ENCODE peak calls at places on chromosomes 13 and 19, in seven cellular contexts. M is kidney epithelial cell, T is mammary epithelial cell, D is A549, U is psoas muscle, L is Peyer's patch, Y is breast epithelium. K is an unnamed sample.

GRCh38 chr19:47130120-47130588 is 481 bp upstream of the SAE1 start:
- DNase-seq in M (no peak), T (no peak), D (no peak), U (no peak), L (no peak), Y (no peak), K (no peak)

GRCh38 chr13:20359335-20359734 is 127.2 kb upstream of the GJB6 start:
- DNase-seq in M (peak), T (peak), D (peak), U (no peak), L (no peak), Y (no peak), K (peak)

GRCh38 chr13:42384265-42384664 is 112.3 kb downstream of the AKAP11 start:
- DNase-seq in M (no peak), T (peak), D (no peak), U (no peak), L (no peak), Y (no peak), K (no peak)

GRCh38 chr19:45547965-45548609 is 36.5 kb downstream of the OPA3 start:
- DNase-seq in M (no peak), T (peak), D (peak), U (no peak), L (peak), Y (peak), K (no peak)

GRCh38 chr19:17874423-17875135 is 2.8 kb downstream of the SLC5A5 start:
- DNase-seq in M (no peak), T (no peak), D (no peak), U (no peak), L (no peak), Y (no peak), K (no peak)

GRCh38 chr13:31749929-31750328 is 10.6 kb downstream of the RXFP2 start:
- DNase-seq in M (peak), T (peak), D (no peak), U (no peak), L (no peak), Y (no peak), K (peak)

GRCh38 chr13:49840667-49841066 is 48.2 kb upstream of the KPNA3 start:
- DNase-seq in M (no peak), T (no peak), D (no peak), U (no peak), L (no peak), Y (no peak), K (no peak)

GRCh38 chr13:73417012-73417615 is 358.3 kb downstream of the KLF5 start:
- DNase-seq in M (no peak), T (no peak), D (peak), U (no peak), L (no peak), Y (no peak), K (no peak)

GRCh38 chr19:31502536-31503170 is 153.4 kb upstream of the TSHZ3 start:
- DNase-seq in M (no peak), T (no peak), D (no peak), U (no peak), L (no peak), Y (no peak), K (no peak)

GRCh38 chr13:46492946-46493345 is 60.0 kb upstream of the LRCH1 start:
- DNase-seq in M (no peak), T (peak), D (peak), U (no peak), L (no peak), Y (no peak), K (peak)

GRCh38 chr13:113669231-113669870 is 2.3 kb downstream of the GRK1 start:
- DNase-seq in M (no peak), T (no peak), D (no peak), U (no peak), L (peak), Y (no peak), K (no peak)

GRCh38 chr13:112741185-112741755 is 51.4 kb downstream of the ATP11A start:
- DNase-seq in M (no peak), T (no peak), D (no peak), U (no peak), L (peak), Y (no peak), K (no peak)

GRCh38 chr13:49638416-49639072 is 10.2 kb downstream of the ARL11 start:
- DNase-seq in M (no peak), T (peak), D (no peak), U (no peak), L (no peak), Y (no peak), K (no peak)

GRCh38 chr19:7417671-7418324 is 69.1 kb downstream of the ARHGEF18 start:
- DNase-seq in M (no peak), T (no peak), D (no peak), U (no peak), L (no peak), Y (no peak), K (no peak)

GRCh38 chr19:5961969-5962945 is 15.7 kb downstream of the RANBP3 start:
- DNase-seq in M (no peak), T (no peak), D (no peak), U (no peak), L (peak), Y (peak), K (no peak)

GRCh38 chr19:55495646-55496349 is 7.6 kb downstream of the SSC5D start:
- DNase-seq in M (no peak), T (no peak), D (no peak), U (no peak), L (no peak), Y (no peak), K (no peak)

GRCh38 chr19:5447700-5448311 is 7.4 kb upstream of the ZNRF4 start:
- DNase-seq in M (no peak), T (no peak), D (no peak), U (no peak), L (no peak), Y (no peak), K (no peak)

GRCh38 chr19:13097331-13098258 is 5.1 kb downstream of the LYL1 start:
- DNase-seq in M (no peak), T (no peak), D (no peak), U (peak), L (no peak), Y (no peak), K (no peak)

GRCh38 chr19:1512671-1513491 is at the start of gene ADAMTSL5:
- DNase-seq in M (no peak), T (peak), D (peak), U (peak), L (peak), Y (no peak), K (no peak)
- TF ChIP-seq CTCF in M (no peak), T (no peak), D (peak), U (no peak), L (peak), Y (no peak), K (no peak)

GRCh38 chr13:107450931-107451330 is 764.4 kb downstream of the LIG4 start:
- DNase-seq in M (peak), T (no peak), D (no peak), U (peak), L (no peak), Y (no peak), K (peak)
- H3K4me3 ChIP-seq in M (no peak), T (no peak), D (no peak), U (no peak), L (no peak), Y (no peak), K (no peak)

GRCh38 chr13:24627090-24627714 is 53.0 kb upstream of the ATP12A start:
- DNase-seq in M (no peak), T (no peak), D (peak), U (no peak), L (peak), Y (no peak), K (no peak)
- TF ChIP-seq CTCF in M (peak), T (peak), D (peak), U (no peak), L (peak), Y (peak), K (peak)

GRCh38 chr13:27956576-27957300 is 12.4 kb downstream of the CDX2 start:
- DNase-seq in M (no peak), T (no peak), D (no peak), U (no peak), L (no peak), Y (no peak), K (no peak)

GRCh38 chr13:27954406-27954851 is 14.7 kb downstream of the CDX2 start:
- DNase-seq in M (no peak), T (no peak), D (peak), U (no peak), L (peak), Y (no peak), K (no peak)

GRCh38 chr13:27953671-27954405 is 15.3 kb downstream of the CDX2 start:
- DNase-seq in M (no peak), T (peak), D (peak), U (peak), L (peak), Y (peak), K (peak)

GRCh38 chr13:27955192-27955591 is 13.9 kb downstream of the CDX2 start:
- DNase-seq in M (no peak), T (no peak), D (no peak), U (no peak), L (no peak), Y (no peak), K (no peak)

GRCh38 chr13:27952931-27953670 is 16.0 kb downstream of the CDX2 start:
- DNase-seq in M (no peak), T (no peak), D (no peak), U (no peak), L (peak), Y (no peak), K (no peak)
- H3K4me3 ChIP-seq in M (no peak), T (no peak), D (peak), U (peak), L (peak), Y (peak), K (peak)

GRCh38 chr19:38073806-38074685 is 150.0 kb downstream of the DPF1 start:
- DNase-seq in M (no peak), T (no peak), D (no peak), U (no peak), L (peak), Y (no peak), K (no peak)
- TF ChIP-seq CTCF in M (no peak), T (no peak), D (no peak), U (no peak), L (peak), Y (no peak), K (no peak)

DNA sequence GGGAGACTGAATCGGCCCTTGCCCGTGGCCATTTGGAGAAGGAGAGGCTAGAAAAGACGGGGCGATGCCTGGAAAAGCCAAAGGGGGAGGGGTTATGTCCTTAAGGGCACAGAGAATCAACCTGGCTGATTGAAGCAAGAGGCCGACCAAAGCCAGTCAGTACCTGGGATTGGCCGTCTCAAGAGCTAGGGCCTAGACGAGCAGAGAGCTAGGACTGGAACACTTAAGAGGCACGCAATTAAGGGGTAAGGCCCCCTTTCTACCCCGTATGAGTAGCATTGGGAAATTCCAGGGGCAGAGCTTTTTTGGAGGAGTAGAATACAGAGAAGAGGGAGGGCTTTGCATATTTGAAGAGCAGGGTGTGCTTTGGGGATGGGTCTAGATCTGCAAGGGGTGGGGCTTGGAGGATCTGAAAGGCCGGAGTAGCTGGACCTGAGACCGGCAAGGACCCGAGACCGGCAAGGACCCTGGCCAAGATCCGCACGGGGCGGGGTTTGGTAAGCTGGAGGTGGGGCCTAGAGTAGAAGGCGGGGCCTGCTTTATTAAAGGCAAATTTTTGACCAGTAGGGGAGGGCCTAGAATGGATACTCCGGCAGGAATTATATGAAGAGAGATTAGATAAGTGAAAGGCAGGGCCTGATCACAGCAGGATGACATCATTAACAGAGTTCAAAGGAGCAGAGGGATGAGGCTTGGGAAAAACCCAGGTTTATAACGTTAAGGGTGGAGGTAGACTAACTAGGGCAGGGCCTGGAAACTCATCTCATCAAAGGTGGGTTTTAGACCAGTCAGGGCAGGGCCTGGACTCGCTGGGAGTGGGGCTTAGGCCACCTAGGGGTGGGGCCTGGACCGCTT is 10.7 kb upstream of the CACNG6 start:
- DNase-seq in M (no peak), T (peak), D (peak), U (peak), L (no peak), Y (no peak), K (no peak)
- H3K4me3 ChIP-seq in M (no peak), T (no peak), D (peak), U (peak), L (peak), Y (peak), K (peak)

GRCh38 chr13:81078048-81078447 is 737.1 kb upstream of the SPRY2 start:
- DNase-seq in M (no peak), T (peak), D (no peak), U (no peak), L (no peak), Y (no peak), K (no peak)
- TF ChIP-seq CTCF in M (no peak), T (no peak), D (no peak), U (no peak), L (no peak), Y (no peak), K (no peak)

GRCh38 chr19:10233946-10234345 is 2.8 kb upstream of the S1PR2 start:
- DNase-seq in M (no peak), T (no peak), D (no peak), U (no peak), L (no peak), Y (no peak), K (no peak)

GRCh38 chr19:10230904-10231623 is at the start of gene S1PR2:
- DNase-seq in M (no peak), T (peak), D (peak), U (peak), L (peak), Y (peak), K (no peak)

GRCh38 chr19:10228925-10229324 is 2.2 kb downstream of the S1PR2 start:
- DNase-seq in M (no peak), T (no peak), D (peak), U (no peak), L (no peak), Y (no peak), K (no peak)

GRCh38 chr19:10230155-10230903 is 802 bp downstream of the S1PR2 start:
- DNase-seq in M (no peak), T (no peak), D (no peak), U (peak), L (no peak), Y (peak), K (no peak)

DNA sequence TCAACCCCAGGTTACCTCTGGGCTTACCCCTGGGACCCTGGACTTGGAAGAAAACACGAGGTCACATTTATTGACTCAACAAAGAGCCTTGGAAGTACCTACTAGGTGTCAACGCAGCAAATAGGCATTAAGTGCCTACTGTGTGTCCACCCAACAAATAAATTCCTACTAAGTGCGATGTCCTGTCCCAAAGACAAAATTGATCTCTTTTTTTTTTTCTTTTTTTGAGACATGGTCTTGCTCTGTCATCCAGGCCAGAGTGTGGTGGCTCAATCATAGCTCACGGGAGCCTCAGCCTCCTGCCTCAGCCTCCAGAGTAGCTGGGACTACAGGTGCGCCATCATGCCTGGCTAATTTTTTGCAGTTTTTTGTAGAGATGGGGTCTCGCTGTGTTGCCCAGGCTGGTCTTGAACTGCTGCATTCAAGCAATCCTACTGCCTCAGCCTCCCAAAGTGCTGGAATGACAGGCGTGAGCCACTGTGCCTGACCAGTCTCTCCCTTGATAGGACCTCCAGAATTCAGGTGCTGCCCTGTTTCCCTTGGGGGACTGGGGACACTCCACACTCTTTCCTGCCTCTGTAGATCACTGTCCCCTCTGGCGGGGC is 595 bp upstream of the S1PR2 start:
- DNase-seq in M (no peak), T (no peak), D (no peak), U (no peak), L (no peak), Y (no peak), K (no peak)
- H3K4me3 ChIP-seq in M (peak), T (peak), D (peak), U (peak), L (peak), Y (peak), K (peak)

GRCh38 chr13:71219671-71220070 is 647.3 kb downstream of the DACH1 start:
- DNase-seq in M (no peak), T (no peak), D (no peak), U (no peak), L (no peak), Y (no peak), K (no peak)

GRCh38 chr13:71217827-71218226 is 649.2 kb downstream of the DACH1 start:
- DNase-seq in M (no peak), T (no peak), D (no peak), U (no peak), L (no peak), Y (no peak), K (no peak)

GRCh38 chr13:71213252-71213821 is 653.7 kb downstream of the DACH1 start:
- DNase-seq in M (no peak), T (no peak), D (no peak), U (no peak), L (no peak), Y (no peak), K (no peak)

GRCh38 chr13:71218960-71219359 is 648.0 kb downstream of the DACH1 start:
- DNase-seq in M (no peak), T (no peak), D (no peak), U (no peak), L (no peak), Y (no peak), K (no peak)
- TF ChIP-seq CTCF in M (peak), T (no peak), D (no peak), U (no peak), L (no peak), Y (no peak), K (no peak)

K was measured in astrocyte of the cerebellum.